ENCODE peak calls at places on chromosomes 3 and 15, in four cellular contexts. H is cardiac muscle cell, I is fibroblast of lung, S is heart right ventricle. N is an unnamed sample. For H3K4me1, the result is how much of the 10 kb centered on the place peaks cover.

GRCh38 chr3:11736136-11736833 is 92.6 kb upstream of the VGLL4 start:
- DNase-seq in H (no peak), I (no peak), S (no peak), N (no peak)

GRCh38 chr15:56254270-56254669 is 10.6 kb upstream of the RFX7 start:
- DNase-seq in H (no peak), I (no peak), S (no peak), N (no peak)

GRCh38 chr3:143482106-143483088 is 362.8 kb downstream of the CHST2 start:
- DNase-seq in H (no peak), I (peak), S (no peak), N (no peak)

GRCh38 chr15:39028069-39028468 is 463.5 kb upstream of the RASGRP1 start:
- DNase-seq in H (peak), I (peak), S (no peak), N (no peak)

GRCh38 chr15:30903497-30904187 is at the start of gene FAN1:
- DNase-seq in H (peak), I (peak), S (peak), N (peak)

GRCh38 chr3:14303336-14304100 is 98.9 kb upstream of the SLC6A6 start:
- DNase-seq in H (no peak), I (no peak), S (no peak), N (no peak)

GRCh38 chr3:64190517-64191515 is 34.5 kb downstream of the PRICKLE2 start:
- DNase-seq in H (peak), I (peak), S (no peak), N (no peak)

GRCh38 chr3:114496021-114496434 is 202.2 kb downstream of the TIGIT start:
- DNase-seq in H (peak), I (peak), S (peak), N (no peak)

GRCh38 chr3:18423401-18424212 is 1.5 kb downstream of the SATB1 start:
- DNase-seq in H (peak), I (peak), S (peak), N (peak)

GRCh38 chr15:33963831-33964664 is 4.2 kb upstream of the CHRM5 start:
- DNase-seq in H (peak), I (peak), S (no peak), N (peak)

GRCh38 chr15:97909291-97909891 is 51.1 kb upstream of the ARRDC4 start:
- DNase-seq in H (peak), I (peak), S (peak), N (peak)

GRCh38 chr3:32873491-32874130 is 55.8 kb downstream of the TRIM71 start:
- DNase-seq in H (no peak), I (no peak), S (no peak), N (no peak)

GRCh38 chr3:124316034-124316287 is 324.0 kb upstream of the ROPN1 start:
- DNase-seq in H (no peak), I (no peak), S (no peak), N (no peak)

GRCh38 chr3:27666708-27667107 is 55.4 kb downstream of the EOMES start:
- DNase-seq in H (peak), I (peak), S (peak), N (peak)

GRCh38 chr3:112984485-112984884 is 6.3 kb upstream of the GTPBP8 start:
- DNase-seq in H (peak), I (peak), S (no peak), N (no peak)

GRCh38 chr3:182651461-182651860 is 141.8 kb upstream of the ATP11B start:
- DNase-seq in H (no peak), I (no peak), S (no peak), N (no peak)

GRCh38 chr15:66735909-66736305 is 33.9 kb downstream of the SMAD6 start:
- DNase-seq in H (no peak), I (peak), S (no peak), N (no peak)

GRCh38 chr15:28260317-28260716 is 61.7 kb downstream of the HERC2 start:
- DNase-seq in H (no peak), I (no peak), S (no peak), N (no peak)

GRCh38 chr3:154175041-154175440 is 53.9 kb downstream of the ARHGEF26 start:
- DNase-seq in H (no peak), I (no peak), S (no peak), N (peak)

GRCh38 chr3:156728267-156728985 is 54.0 kb downstream of the TIPARP start:
- DNase-seq in H (no peak), I (peak), S (no peak), N (no peak)

GRCh38 chr3:42097166-42097946 is 6.2 kb downstream of the TRAK1 start:
- DNase-seq in H (peak), I (peak), S (no peak), N (no peak)

GRCh38 chr3:43621406-43621973 is 321 bp downstream of the ANO10 start:
- DNase-seq in H (no peak), I (no peak), S (no peak), N (no peak)

GRCh38 chr3:150469931-150470740 is 62.0 kb downstream of the TSC22D2 start:
- DNase-seq in H (no peak), I (peak), S (no peak), N (no peak)

GRCh38 chr3:42056840-42057239 is 34.3 kb upstream of the TRAK1 start:
- DNase-seq in H (no peak), I (no peak), S (no peak), N (no peak)

GRCh38 chr3:25037049-25037547 is 391.0 kb upstream of the RARB start:
- DNase-seq in H (peak), I (peak), S (no peak), N (no peak)

GRCh38 chr3:45946307-45946706 is 3.0 kb downstream of the CXCR6 start:
- DNase-seq in H (no peak), I (no peak), S (no peak), N (no peak)

GRCh38 chr15:96186105-96186504 is 144.4 kb upstream of the NR2F2 start:
- DNase-seq in H (no peak), I (no peak), S (no peak), N (no peak)

GRCh38 chr3:140931-141330 is 55.6 kb upstream of the CHL1 start:
- DNase-seq in H (no peak), I (no peak), S (no peak), N (no peak)

GRCh38 chr3:69842789-69843188 is 103.5 kb downstream of the MITF start:
- DNase-seq in H (no peak), I (no peak), S (peak), N (no peak)

GRCh38 chr15:96341465-96342142 is 11.1 kb downstream of the NR2F2 start:
- DNase-seq in H (peak), I (peak), S (no peak), N (peak)

GRCh38 chr3:55554621-55555020 is 67.5 kb upstream of the WNT5A start:
- DNase-seq in H (no peak), I (no peak), S (no peak), N (peak)

GRCh38 chr3:194977341-194977740 is 291.7 kb downstream of the FAM43A start:
- DNase-seq in H (no peak), I (no peak), S (no peak), N (no peak)

DNA sequence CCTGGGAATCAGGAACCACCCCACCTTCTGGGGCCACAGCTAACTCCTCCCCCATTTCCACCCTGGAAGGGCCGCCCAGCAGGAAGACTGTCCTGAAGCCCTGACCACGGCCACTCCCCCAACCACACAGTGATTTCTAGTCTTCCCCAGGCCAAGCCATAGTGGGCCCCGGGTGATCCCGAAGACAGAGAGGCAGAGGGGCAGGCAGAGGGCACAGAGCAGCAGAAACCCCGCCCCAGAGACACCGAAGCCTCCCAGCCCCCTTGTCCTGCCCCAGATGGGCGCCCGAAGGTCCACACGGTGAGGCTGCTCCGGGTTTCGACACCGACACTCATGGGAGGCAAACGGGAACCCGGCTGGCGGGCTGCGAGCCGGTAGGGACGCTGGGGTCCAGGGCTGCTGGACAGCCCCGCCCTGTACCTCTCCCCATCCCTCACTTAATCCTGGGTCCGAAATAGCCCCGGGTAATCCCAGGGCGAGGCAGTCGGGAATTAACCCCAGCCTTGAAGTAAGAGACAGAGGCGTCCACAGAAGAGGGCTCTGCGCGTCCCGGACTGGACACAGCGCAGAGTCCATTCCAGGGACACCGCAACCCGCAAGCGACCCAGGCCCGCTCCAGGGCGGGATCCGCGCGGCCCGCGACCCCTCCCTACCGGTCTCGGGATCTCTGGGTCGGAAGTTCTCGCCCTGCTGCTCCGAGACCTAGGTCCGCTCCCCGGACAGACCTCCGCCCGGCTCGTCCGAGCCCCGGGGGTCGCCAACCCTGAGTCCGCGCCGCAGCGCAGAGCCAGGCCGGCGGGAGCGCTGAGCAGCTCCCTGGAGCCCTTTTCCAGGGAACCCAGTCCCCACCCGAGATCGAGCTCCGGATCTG is 138.2 kb downstream of the NUP210 start:
- DNase-seq in H (peak), I (no peak), S (peak), N (peak)
- H3K4me1 ChIP-seq in H (under half), I (under half), S (under half), N (under half)

GRCh38 chr3:135099734-135100348 is 304.8 kb downstream of the EPHB1 start:
- DNase-seq in H (no peak), I (no peak), S (no peak), N (no peak)

GRCh38 chr3:135100349-135100741 is 305.3 kb downstream of the EPHB1 start:
- DNase-seq in H (no peak), I (no peak), S (no peak), N (no peak)

GRCh38 chr3:135091956-135092355 is 296.9 kb downstream of the EPHB1 start:
- DNase-seq in H (no peak), I (no peak), S (no peak), N (no peak)

GRCh38 chr3:135093121-135093520 is 298.1 kb downstream of the EPHB1 start:
- DNase-seq in H (no peak), I (no peak), S (no peak), N (no peak)

GRCh38 chr3:135097276-135097946 is 302.4 kb downstream of the EPHB1 start:
- DNase-seq in H (no peak), I (no peak), S (no peak), N (no peak)
- TF ChIP-seq CTCF in H (no peak), I (no peak), S (no peak), N (no peak)

DNA sequence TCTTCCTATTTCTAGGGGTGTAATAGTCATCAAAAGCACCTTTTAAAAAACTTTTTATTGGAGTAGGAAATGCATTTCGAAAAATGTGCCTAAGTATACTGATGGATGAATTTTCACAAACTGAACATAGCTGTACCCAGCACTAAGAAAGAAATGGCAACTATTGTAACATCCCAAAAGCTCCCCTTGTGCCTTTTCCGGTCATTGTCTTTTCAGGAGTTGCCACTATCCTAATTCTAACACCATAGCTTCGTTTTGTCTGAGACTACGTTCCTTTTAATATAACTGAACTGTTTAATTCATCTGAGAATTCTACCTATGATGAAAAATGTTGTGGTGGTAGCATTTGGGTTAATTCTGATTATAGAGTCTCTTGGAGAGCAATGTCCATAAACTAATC is 1.9 kb downstream of the TIMMDC1 start:
- DNase-seq in H (no peak), I (no peak), S (no peak), N (no peak)
- H3K4me1 ChIP-seq in H (under half), I (under half), S (under half), N (under half)

GRCh38 chr3:161503271-161503670 is 6.7 kb downstream of the OTOL1 start:
- DNase-seq in H (no peak), I (no peak), S (no peak), N (no peak)

GRCh38 chr3:161510510-161511260 is 14.1 kb downstream of the OTOL1 start:
- DNase-seq in H (no peak), I (no peak), S (no peak), N (no peak)

DNA sequence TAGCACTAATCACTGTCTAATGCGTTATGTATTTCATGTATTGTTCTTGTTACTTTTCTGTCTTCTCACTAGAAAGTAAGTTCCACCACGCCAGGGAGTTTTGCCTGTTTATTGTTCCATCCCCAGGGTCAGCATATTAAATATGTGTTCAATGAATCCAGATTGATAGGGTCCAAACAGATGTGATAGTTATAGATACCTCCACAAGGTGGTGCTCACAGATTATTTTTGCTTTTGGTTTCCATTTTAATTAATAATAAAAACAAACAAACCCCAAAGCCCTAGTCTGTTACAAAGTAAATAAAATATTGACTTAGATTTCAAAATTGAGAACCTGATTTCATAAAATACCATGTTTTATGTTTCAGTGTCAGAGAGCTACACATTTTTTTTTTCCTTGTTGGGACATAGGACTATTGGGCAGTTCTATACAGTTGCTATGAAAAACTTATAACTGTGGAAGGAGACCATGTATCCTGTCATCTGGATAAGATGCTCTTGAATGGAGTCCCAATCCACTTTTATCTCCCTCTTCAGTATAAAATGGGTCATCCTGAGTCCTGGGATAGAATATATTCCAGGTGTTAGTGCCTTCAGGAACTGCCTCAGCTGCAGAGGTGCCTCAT is 12.4 kb downstream of the OTOL1 start:
- DNase-seq in H (no peak), I (no peak), S (no peak), N (peak)
- TF ChIP-seq CTCF in H (peak), I (no peak), S (peak), N (peak)

GRCh38 chr15:69757186-69757585 is 304.6 kb downstream of the RPLP1 start:
- DNase-seq in H (no peak), I (peak), S (no peak), N (no peak)
- H3K4me1 ChIP-seq in H (under half), I (under half), S (under half), N (under half)

GRCh38 chr3:6113338-6113737 is 747.6 kb upstream of the GRM7 start:
- DNase-seq in H (no peak), I (peak), S (no peak), N (no peak)
- TF ChIP-seq CTCF in H (no peak), I (no peak), S (no peak), N (no peak)

DNA sequence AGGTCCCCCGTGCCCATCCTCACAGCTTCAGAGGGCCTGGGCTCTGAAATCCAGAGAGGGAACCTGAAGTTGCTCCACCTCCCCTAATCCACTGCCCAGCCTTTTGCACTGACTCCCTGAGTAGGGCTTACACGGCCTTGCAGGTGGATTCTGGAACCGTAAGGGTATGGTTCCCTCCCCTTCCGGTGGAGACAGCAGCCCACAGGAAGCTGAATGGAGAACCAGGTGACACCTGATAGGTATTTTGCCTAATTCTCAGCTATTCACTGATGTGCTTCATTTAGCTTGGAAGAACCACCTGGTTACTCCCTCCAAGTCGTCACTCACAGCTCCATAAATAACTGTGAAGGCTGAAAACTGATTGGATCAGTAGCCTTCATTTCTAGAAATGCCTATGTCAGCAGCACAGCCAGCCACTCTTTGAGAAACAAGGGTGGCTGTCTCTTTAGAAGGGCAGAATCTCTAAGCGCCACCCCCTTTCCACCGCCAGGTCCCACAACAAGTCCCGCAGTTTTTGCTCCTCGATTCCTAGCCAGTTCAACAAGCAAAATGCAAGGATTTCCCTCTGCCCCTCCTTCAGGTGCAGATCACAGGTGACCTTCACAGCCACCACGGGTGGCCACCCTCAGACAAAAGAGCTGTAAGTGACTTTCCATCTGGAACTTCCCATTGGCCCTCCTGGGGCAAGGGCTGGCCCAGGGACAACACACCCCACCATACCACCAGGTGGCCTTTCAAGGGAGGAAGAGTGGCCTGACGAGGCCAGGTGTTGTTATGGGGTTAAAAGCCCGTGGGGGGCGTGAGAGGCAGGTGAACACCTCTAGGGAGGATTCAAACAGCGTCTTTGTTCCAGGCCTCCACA is 112.9 kb downstream of the SEC22A start:
- DNase-seq in H (no peak), I (no peak), S (no peak), N (peak)
- H3K4me1 ChIP-seq in H (under half), I (under half), S (under half), N (half or more)

GRCh38 chr3:162492446-162493081 is 996.0 kb downstream of the OTOL1 start:
- DNase-seq in H (peak), I (peak), S (no peak), N (no peak)
- TF ChIP-seq CTCF in H (no peak), I (no peak), S (no peak), N (no peak)

N was measured in GM23338.